ENCODE peak calls at places on chromosomes 7 and 10, in ten cellular contexts. A, L, N, U, G, R, I, Q, T and W are unnamed samples.

GRCh38 chr10:58757352-58758071 is 244.8 kb downstream of the BICC1 start:
- DNase-seq in L (peak), I (no peak), A (no peak), N (no peak), T (no peak), G (no peak), R (no peak), Q (no peak), U (no peak), W (no peak)

GRCh38 chr10:111936143-111936542 is 247.4 kb downstream of the GPAM start:
- DNase-seq in I (no peak), T (no peak), A (no peak), Q (no peak), R (no peak), G (no peak), U (no peak), N (no peak), L (no peak), W (no peak)

GRCh38 chr7:5422324-5423271 is 1.0 kb downstream of the TNRC18 start:
- DNase-seq in A (no peak), G (peak), Q (no peak), N (peak), L (peak), I (peak), T (no peak), R (no peak), U (peak), W (peak)

GRCh38 chr10:103231047-103231551 is 14.6 kb upstream of the RPEL1 start:
- DNase-seq in G (no peak), T (peak), A (peak), U (peak), R (peak), Q (peak), L (no peak), N (peak), I (no peak), W (peak)

GRCh38 chr7:23689165-23689564 is 9.2 kb downstream of the FAM221A start:
- DNase-seq in U (no peak), L (no peak), I (no peak), T (no peak), N (no peak), G (no peak), A (peak), Q (no peak), R (no peak), W (no peak)

GRCh38 chr7:2962860-2963259 is 80.8 kb downstream of the CARD11 start:
- DNase-seq in G (no peak), N (no peak), A (no peak), U (no peak), T (no peak), I (no peak), L (no peak), R (no peak), Q (no peak), W (no peak)

GRCh38 chr10:28806481-28806880 is 129.2 kb downstream of the BAMBI start:
- DNase-seq in R (peak), L (peak), U (no peak), N (no peak), T (no peak), Q (no peak), A (no peak), G (no peak), I (no peak), W (peak)

GRCh38 chr10:68434657-68435056 is 27.6 kb upstream of the RUFY2 start:
- DNase-seq in U (no peak), R (no peak), L (no peak), I (no peak), G (no peak), T (no peak), N (no peak), Q (no peak), A (no peak), W (peak)

GRCh38 chr7:2813350-2814185 is 30.5 kb downstream of the GNA12 start:
- DNase-seq in A (peak), I (no peak), L (no peak), G (no peak), T (no peak), Q (no peak), U (no peak), N (no peak), R (no peak), W (no peak)

GRCh38 chr10:115129752-115130151 is 36.6 kb downstream of the ATRNL1 start:
- DNase-seq in R (peak), T (no peak), U (no peak), Q (no peak), N (peak), A (no peak), I (no peak), G (peak), L (no peak), W (peak)

GRCh38 chr7:54581511-54581910 is 39.3 kb downstream of the VSTM2A start:
- DNase-seq in L (no peak), U (no peak), N (no peak), R (no peak), T (no peak), G (no peak), A (no peak), I (no peak), Q (no peak), W (no peak)

DNA sequence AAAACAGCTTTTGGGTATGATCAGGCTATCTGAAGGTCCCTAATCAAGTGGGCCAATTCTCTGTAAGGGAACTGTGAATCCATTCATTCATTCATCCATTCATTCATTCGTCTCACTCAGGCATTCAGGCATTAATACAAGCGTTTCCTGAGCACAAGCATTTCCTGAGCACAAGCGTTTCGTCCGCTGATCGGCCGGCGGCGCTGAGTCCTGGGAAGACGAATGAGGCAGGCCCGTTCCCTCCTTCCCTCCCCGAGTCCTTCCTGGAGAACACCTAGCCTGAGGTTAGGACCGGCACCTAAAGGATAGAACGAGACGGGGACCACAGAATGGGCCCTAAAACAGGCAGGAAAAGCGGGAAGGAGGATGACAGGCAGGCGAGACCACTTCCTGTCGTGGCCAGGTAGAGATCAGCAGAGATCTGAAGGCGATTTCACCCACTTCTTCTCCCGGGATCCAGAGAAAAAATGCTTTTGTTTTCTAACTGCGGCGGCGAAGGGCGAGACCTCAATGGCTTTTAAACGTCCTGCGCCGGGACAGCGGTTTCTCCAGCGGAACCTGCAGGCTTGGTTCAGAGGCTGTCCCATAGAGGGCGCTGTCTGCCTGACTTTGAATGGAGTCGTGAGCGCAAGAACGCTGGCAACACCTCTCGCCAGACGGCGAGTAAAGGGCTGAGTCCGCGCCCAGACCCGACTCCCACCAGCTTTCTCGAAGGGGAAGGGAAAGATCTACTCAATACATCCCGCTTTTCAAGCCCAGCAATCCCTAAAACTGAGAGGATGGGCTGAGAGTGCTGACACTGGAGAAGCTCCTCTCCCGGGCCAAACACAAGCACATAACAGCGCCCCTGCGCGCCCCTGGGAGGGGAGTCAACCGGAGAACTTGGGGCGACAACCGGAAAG is 2.9 kb upstream of the HMX3 start:
- DNase-seq in G (peak), I (peak), N (peak), L (peak), Q (peak), R (peak), A (peak), U (peak), T (peak), W (peak)
- H3K4me3 ChIP-seq in G (peak), I (peak), N (peak), L (no peak), Q (no peak), R (peak), A (peak), U (no peak), T (peak), W (peak)

DNA sequence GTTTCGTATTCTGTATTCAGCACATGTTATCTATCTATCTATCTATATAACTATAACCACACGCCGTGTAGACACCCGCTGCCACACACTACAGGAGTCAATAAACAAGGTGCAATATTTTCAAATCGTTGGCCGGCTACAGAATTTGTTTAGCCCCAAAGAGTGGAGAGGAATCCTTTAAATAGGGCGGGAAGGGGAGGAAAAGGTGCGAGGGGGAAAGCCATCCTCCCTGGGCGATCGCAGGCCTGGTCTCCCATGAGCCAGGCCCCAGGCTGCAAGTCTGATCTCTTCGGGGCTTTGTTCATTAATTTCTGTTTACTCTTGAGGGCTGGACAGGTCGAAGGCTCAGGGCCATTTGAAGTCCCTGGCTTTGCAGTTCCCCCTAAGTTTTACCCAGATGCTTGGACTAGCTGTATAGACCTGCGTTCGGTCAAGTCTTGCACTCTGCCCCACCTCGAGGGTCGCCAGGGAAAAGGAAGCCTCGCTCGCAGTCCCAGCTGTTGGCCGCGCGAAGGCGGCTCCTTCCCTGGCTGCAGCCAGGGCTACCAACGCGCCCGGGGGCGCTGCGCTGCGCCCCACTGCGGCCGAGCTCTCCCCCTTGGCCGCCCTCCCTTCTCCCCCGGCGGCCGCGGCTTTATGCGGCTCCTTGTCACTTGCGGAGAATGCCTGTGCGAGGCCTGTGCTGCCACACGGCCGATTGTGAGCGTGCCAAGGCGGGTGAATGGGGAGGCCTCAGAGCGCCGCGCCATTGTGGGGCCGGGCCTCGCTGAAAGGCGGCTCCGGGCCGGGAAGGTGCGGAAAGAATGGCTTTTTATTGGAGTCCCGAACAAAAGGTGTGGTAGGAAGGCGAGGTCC is 3.9 kb downstream of the NKX2-3 start:
- DNase-seq in R (no peak), L (no peak), A (no peak), Q (no peak), N (no peak), T (no peak), G (peak), U (no peak), I (no peak), W (no peak)
- TF ChIP-seq CTCF in R (no peak), L (no peak), A (no peak), Q (no peak), N (no peak), T (no peak), G (peak), U (no peak), I (no peak), W (no peak)

GRCh38 chr10:125122566-125122965 is 37.8 kb downstream of the CTBP2 start:
- DNase-seq in G (no peak), N (no peak), Q (no peak), R (no peak), U (no peak), L (peak), A (no peak), T (no peak), I (peak), W (no peak)

GRCh38 chr10:125123363-125124113 is 36.8 kb downstream of the CTBP2 start:
- DNase-seq in I (peak), G (no peak), N (no peak), U (peak), T (peak), Q (peak), L (peak), R (peak), A (peak), W (peak)

GRCh38 chr10:125125951-125126735 is 34.2 kb downstream of the CTBP2 start:
- DNase-seq in Q (no peak), R (no peak), I (peak), T (no peak), U (no peak), L (peak), G (no peak), N (no peak), A (no peak), W (no peak)

GRCh38 chr10:125124907-125125306 is 35.5 kb downstream of the CTBP2 start:
- DNase-seq in L (peak), I (peak), T (no peak), R (no peak), U (no peak), Q (no peak), G (peak), N (no peak), A (no peak), W (peak)

DNA sequence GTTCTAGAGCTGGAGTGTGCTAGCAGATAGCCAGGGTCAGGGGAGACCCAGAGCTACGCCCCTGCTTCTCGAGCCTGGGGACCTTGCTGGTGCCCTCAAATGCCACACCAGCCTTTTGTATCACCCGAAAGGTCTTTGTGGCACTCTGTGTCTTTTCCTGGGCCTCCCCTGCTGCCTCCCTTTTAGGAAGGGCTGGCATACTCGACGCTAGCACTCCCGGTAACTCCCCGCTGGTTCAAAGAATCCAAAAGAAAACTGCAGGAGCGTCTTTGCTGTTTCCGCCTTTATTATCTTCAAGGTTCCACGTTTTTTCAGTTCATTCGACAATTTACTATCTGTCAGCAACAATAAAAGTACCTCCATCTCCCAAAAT is 36.3 kb downstream of the CTBP2 start:
- DNase-seq in T (no peak), A (no peak), N (no peak), I (no peak), L (no peak), R (no peak), U (no peak), Q (no peak), G (no peak), W (no peak)
- H3K4me3 ChIP-seq in T (peak), A (no peak), N (no peak), I (peak), L (no peak), R (peak), U (no peak), Q (no peak), G (no peak), W (peak)

GRCh38 chr7:4159761-4160554 is 522.1 kb upstream of the FOXK1 start:
- DNase-seq in I (no peak), G (no peak), N (no peak), R (no peak), T (no peak), A (no peak), L (no peak), Q (no peak), U (no peak), W (no peak)
- TF ChIP-seq CTCF in I (no peak), G (no peak), N (no peak), R (no peak), T (no peak), A (no peak), L (no peak), Q (no peak), U (no peak), W (no peak)

GRCh38 chr7:12475362-12476063 is 71.8 kb upstream of the VWDE start:
- DNase-seq in A (no peak), Q (no peak), G (no peak), T (peak), I (no peak), L (no peak), R (peak), U (no peak), N (peak), W (peak)
- H3K4me3 ChIP-seq in A (no peak), Q (no peak), G (no peak), T (no peak), I (no peak), L (no peak), R (no peak), U (no peak), N (no peak), W (no peak)

DNA sequence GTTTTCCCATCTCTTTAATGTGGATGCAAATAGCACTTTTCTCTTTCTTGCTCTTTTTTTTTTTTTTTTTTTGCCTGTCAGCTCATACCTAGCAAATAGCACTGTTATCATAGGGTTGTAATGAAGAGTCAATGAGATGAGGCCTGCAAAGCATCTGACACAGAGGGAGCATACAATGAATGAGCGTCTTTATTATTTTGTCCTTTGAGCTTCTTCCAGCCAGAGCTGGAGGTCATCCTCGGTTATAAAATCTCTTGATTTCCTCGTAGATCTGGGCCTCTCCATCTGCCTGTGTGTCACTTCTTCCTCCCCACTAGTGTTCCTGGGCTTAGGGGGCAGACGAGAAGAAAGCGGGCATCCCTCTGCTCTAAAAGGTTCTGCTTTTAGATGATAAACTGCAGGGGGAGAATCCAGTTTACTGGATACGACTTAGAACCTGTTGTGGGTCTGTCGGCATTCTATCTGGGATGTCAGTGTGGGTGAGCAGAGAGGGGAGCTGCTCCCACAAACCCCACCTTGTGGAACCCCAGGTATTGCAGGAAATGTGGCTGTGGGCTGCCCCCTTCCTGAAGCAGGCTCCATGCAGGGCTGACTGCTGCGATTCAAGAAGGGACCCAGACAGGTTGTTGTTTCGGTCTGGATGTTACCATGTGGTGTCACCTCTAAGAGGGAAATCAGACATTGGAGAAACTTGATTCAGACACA is 135.8 kb upstream of the GPR26 start:
- DNase-seq in R (no peak), N (no peak), I (no peak), Q (no peak), T (no peak), A (no peak), L (no peak), G (no peak), U (no peak), W (no peak)
- TF ChIP-seq CTCF in R (no peak), N (no peak), I (no peak), Q (no peak), T (no peak), A (no peak), L (no peak), G (no peak), U (no peak), W (no peak)

DNA sequence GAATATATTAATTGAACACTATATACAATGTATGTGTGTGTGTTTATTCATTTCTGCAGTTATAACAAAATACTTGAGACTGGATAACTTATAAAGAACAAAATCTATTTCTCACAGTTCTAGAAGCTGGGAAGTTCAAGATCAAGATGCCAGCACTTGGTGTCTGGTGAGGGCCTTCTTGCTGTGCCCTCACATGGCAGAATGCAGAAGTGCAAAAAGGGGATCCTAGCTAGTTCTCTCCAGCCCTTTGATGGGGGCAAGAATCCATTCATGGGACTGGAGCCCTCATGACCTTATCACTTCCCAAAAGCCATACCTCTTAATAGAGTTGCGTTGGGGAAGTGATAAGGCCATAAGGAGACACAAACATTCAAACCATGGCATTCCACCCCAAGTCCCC is 8.4 kb downstream of the GRB10 start:
- DNase-seq in U (no peak), N (no peak), G (no peak), L (no peak), A (no peak), R (no peak), T (no peak), I (no peak), Q (no peak), W (no peak)
- H3K4me3 ChIP-seq in U (no peak), N (no peak), G (no peak), L (no peak), A (no peak), R (no peak), T (no peak), I (no peak), Q (no peak), W (no peak)